ENCODE peak calls at places on chromosomes 12 and 14, in seven cellular contexts. One of them, this sample, is unnamed.

GRCh38 chr12:62210422-62210821 is 49.8 kb upstream of the USP15 start:
- DNase-seq in mucosa of gallbladder: peak; percentile 33
- DNase-seq in RWPE2: no peak
- DNase-seq in substantia nigra: no peak
- DNase-seq in glutamatergic neuron: peak; percentile 58
- DNase-seq in Caki2: peak; percentile 21
- DNase-seq in Calu3: peak; percentile 51
- DNase-seq in this sample: peak; percentile 44

GRCh38 chr12:31868980-31869379 is 90.2 kb upstream of the RESF1 start:
- DNase-seq in mucosa of gallbladder: peak; percentile 78
- DNase-seq in RWPE2: peak; percentile 43
- DNase-seq in substantia nigra: no peak
- DNase-seq in glutamatergic neuron: no peak
- DNase-seq in Caki2: peak; percentile 4
- DNase-seq in Calu3: peak; percentile 30
- DNase-seq in this sample: no peak

GRCh38 chr14:58353516-58354299 is 42.0 kb upstream of the TOMM20L start:
- DNase-seq in mucosa of gallbladder: no peak
- DNase-seq in RWPE2: no peak
- DNase-seq in substantia nigra: no peak
- DNase-seq in glutamatergic neuron: no peak
- DNase-seq in Caki2: no peak
- DNase-seq in Calu3: no peak
- DNase-seq in this sample: no peak

GRCh38 chr14:94451091-94451751 is 1.4 kb downstream of the SERPINA11 start:
- DNase-seq in mucosa of gallbladder: no peak
- DNase-seq in RWPE2: no peak
- DNase-seq in substantia nigra: no peak
- DNase-seq in glutamatergic neuron: no peak
- DNase-seq in Caki2: no peak
- DNase-seq in Calu3: no peak
- DNase-seq in this sample: no peak

GRCh38 chr12:47753021-47754001 is 5.4 kb downstream of the RAPGEF3 start:
- DNase-seq in mucosa of gallbladder: peak; percentile 47
- DNase-seq in RWPE2: no peak
- DNase-seq in substantia nigra: no peak
- DNase-seq in glutamatergic neuron: no peak
- DNase-seq in Caki2: no peak
- DNase-seq in Calu3: peak; percentile 65
- DNase-seq in this sample: no peak

GRCh38 chr12:101323255-101323654 is 43.4 kb downstream of the UTP20 start:
- DNase-seq in mucosa of gallbladder: no peak
- DNase-seq in RWPE2: no peak
- DNase-seq in substantia nigra: no peak
- DNase-seq in glutamatergic neuron: no peak
- DNase-seq in Caki2: no peak
- DNase-seq in Calu3: no peak
- DNase-seq in this sample: no peak

GRCh38 chr12:68367903-68368302 is 35.7 kb upstream of the MDM1 start:
- DNase-seq in mucosa of gallbladder: no peak
- DNase-seq in RWPE2: no peak
- DNase-seq in substantia nigra: no peak
- DNase-seq in glutamatergic neuron: no peak
- DNase-seq in Caki2: peak; percentile 47
- DNase-seq in Calu3: no peak
- DNase-seq in this sample: no peak

GRCh38 chr12:26297386-26298070 is 102.2 kb downstream of the SSPN start:
- DNase-seq in mucosa of gallbladder: no peak
- DNase-seq in RWPE2: no peak
- DNase-seq in substantia nigra: no peak
- DNase-seq in glutamatergic neuron: no peak
- DNase-seq in Caki2: no peak
- DNase-seq in Calu3: no peak
- DNase-seq in this sample: no peak

GRCh38 chr14:24179961-24180726 is 8.3 kb downstream of the REC8 start:
- DNase-seq in mucosa of gallbladder: no peak
- DNase-seq in RWPE2: peak; percentile 63
- DNase-seq in substantia nigra: no peak
- DNase-seq in glutamatergic neuron: no peak
- DNase-seq in Caki2: peak; percentile 68
- DNase-seq in Calu3: no peak
- DNase-seq in this sample: no peak

GRCh38 chr14:91778217-91778616 is 46.3 kb upstream of the CATSPERB start:
- DNase-seq in mucosa of gallbladder: no peak
- DNase-seq in RWPE2: no peak
- DNase-seq in substantia nigra: no peak
- DNase-seq in glutamatergic neuron: no peak
- DNase-seq in Caki2: no peak
- DNase-seq in Calu3: no peak
- DNase-seq in this sample: no peak

GRCh38 chr12:14845350-14845750 is 2.0 kb upstream of the ART4 start:
- DNase-seq in mucosa of gallbladder: peak; percentile 62
- DNase-seq in RWPE2: no peak
- DNase-seq in substantia nigra: no peak
- DNase-seq in glutamatergic neuron: no peak
- DNase-seq in Caki2: peak; percentile 61
- DNase-seq in Calu3: peak; percentile 50
- DNase-seq in this sample: peak; percentile 31

GRCh38 chr12:88142610-88142991 is 494 bp downstream of the TMTC3 start:
- DNase-seq in mucosa of gallbladder: peak; percentile 11
- DNase-seq in RWPE2: peak; percentile 60
- DNase-seq in substantia nigra: no peak
- DNase-seq in glutamatergic neuron: peak; percentile 28
- DNase-seq in Caki2: no peak
- DNase-seq in Calu3: peak; percentile 19
- DNase-seq in this sample: no peak

GRCh38 chr12:25553083-25553482 is at the start of gene LMNTD1:
- DNase-seq in mucosa of gallbladder: no peak
- DNase-seq in RWPE2: no peak
- DNase-seq in substantia nigra: no peak
- DNase-seq in glutamatergic neuron: no peak
- DNase-seq in Caki2: no peak
- DNase-seq in Calu3: no peak
- DNase-seq in this sample: no peak

GRCh38 chr14:67733609-67734008 is 31.9 kb downstream of the RDH12 start:
- DNase-seq in mucosa of gallbladder: no peak
- DNase-seq in RWPE2: no peak
- DNase-seq in substantia nigra: no peak
- DNase-seq in glutamatergic neuron: no peak
- DNase-seq in Caki2: no peak
- DNase-seq in Calu3: no peak
- DNase-seq in this sample: no peak

GRCh38 chr14:36661506-36662257 is at the start of gene PAX9:
- DNase-seq in mucosa of gallbladder: peak; percentile 57
- DNase-seq in RWPE2: peak; percentile 96
- DNase-seq in substantia nigra: no peak
- DNase-seq in glutamatergic neuron: peak; percentile 90
- DNase-seq in Caki2: peak; percentile 86
- DNase-seq in Calu3: peak; percentile 95
- DNase-seq in this sample: peak; percentile 95

GRCh38 chr12:122117979-122118378 is 39.4 kb downstream of the MLXIP start:
- DNase-seq in mucosa of gallbladder: no peak
- DNase-seq in RWPE2: no peak
- DNase-seq in substantia nigra: no peak
- DNase-seq in glutamatergic neuron: no peak
- DNase-seq in Caki2: peak; percentile 50
- DNase-seq in Calu3: no peak
- DNase-seq in this sample: no peak